ENCODE peak calls at places on chromosomes 5 and 9, in four cellular contexts. One of them, this sample, is unnamed.

GRCh38 chr9:113665756-113666155 is 202.2 kb downstream of the RGS3 start:
- DNase-seq in MM.1S: no peak
- DNase-seq in SK-N-SH: no peak
- DNase-seq in PC-3: no peak
- DNase-seq in this sample: no peak

GRCh38 chr5:35938518-35939227 is at the start of gene CAPSL:
- DNase-seq in PC-3: peak; percentile 64
- DNase-seq in SK-N-SH: peak; percentile 24
- DNase-seq in MM.1S: peak; percentile 32
- DNase-seq in this sample: peak; percentile 74

GRCh38 chr5:54965806-54966205 is 19.6 kb downstream of the ESM1 start:
- DNase-seq in PC-3: no peak
- DNase-seq in MM.1S: no peak
- DNase-seq in SK-N-SH: no peak
- DNase-seq in this sample: no peak

GRCh38 chr5:132065351-132065937 is 5.0 kb downstream of the IL3 start:
- DNase-seq in MM.1S: peak; percentile 67
- DNase-seq in SK-N-SH: peak; percentile 86
- DNase-seq in PC-3: peak; percentile 81
- DNase-seq in this sample: peak; percentile 79

GRCh38 chr5:39427225-39427624 is 2.4 kb upstream of the DAB2 start:
- DNase-seq in SK-N-SH: no peak
- DNase-seq in PC-3: no peak
- DNase-seq in MM.1S: no peak
- DNase-seq in this sample: peak; percentile 11

GRCh38 chr5:133478611-133479010 is 133.7 kb downstream of the FSTL4 start:
- DNase-seq in SK-N-SH: no peak
- DNase-seq in MM.1S: no peak
- DNase-seq in PC-3: no peak
- DNase-seq in this sample: no peak

GRCh38 chr9:23841304-23841703 is 15.3 kb upstream of the ELAVL2 start:
- DNase-seq in PC-3: no peak
- DNase-seq in SK-N-SH: no peak
- DNase-seq in MM.1S: no peak
- DNase-seq in this sample: no peak

GRCh38 chr5:145218019-145218418 is 617.1 kb downstream of the PRELID2 start:
- DNase-seq in PC-3: no peak
- DNase-seq in SK-N-SH: no peak
- DNase-seq in MM.1S: no peak
- DNase-seq in this sample: no peak

GRCh38 chr5:174601937-174602336 is 122.4 kb upstream of the MSX2 start:
- DNase-seq in PC-3: peak; percentile 44
- DNase-seq in SK-N-SH: no peak
- DNase-seq in MM.1S: no peak
- DNase-seq in this sample: no peak

GRCh38 chr9:109817846-109818472 is 38.0 kb downstream of the PALM2AKAP2 start:
- DNase-seq in PC-3: peak; percentile 94
- DNase-seq in MM.1S: peak; percentile 51
- DNase-seq in SK-N-SH: peak; percentile 45
- DNase-seq in this sample: peak; percentile 94

GRCh38 chr9:114286146-114286679 is 36.7 kb upstream of the ORM1 start:
- DNase-seq in MM.1S: no peak
- DNase-seq in SK-N-SH: peak; percentile 73
- DNase-seq in PC-3: no peak
- DNase-seq in this sample: no peak

GRCh38 chr9:70133253-70134208 is 89.9 kb downstream of the MAMDC2 start:
- DNase-seq in PC-3: no peak
- DNase-seq in MM.1S: no peak
- DNase-seq in SK-N-SH: peak; percentile 14
- DNase-seq in this sample: no peak

GRCh38 chr5:53482717-53483638 is 2.5 kb downstream of the FST start:
- DNase-seq in MM.1S: peak; percentile 19
- DNase-seq in PC-3: no peak
- DNase-seq in SK-N-SH: peak; percentile 26
- DNase-seq in this sample: peak; percentile 77

GRCh38 chr5:173245319-173246134 is 10.5 kb upstream of the NKX2-5 start:
- DNase-seq in SK-N-SH: no peak
- DNase-seq in MM.1S: no peak
- DNase-seq in PC-3: no peak
- DNase-seq in this sample: peak; percentile 93

GRCh38 chr5:78888580-78889187 is 96.4 kb downstream of the ARSB start:
- DNase-seq in PC-3: no peak
- DNase-seq in SK-N-SH: no peak
- DNase-seq in MM.1S: no peak
- DNase-seq in this sample: no peak

GRCh38 chr9:8074645-8075044 is 275.1 kb upstream of the DMAC1 start:
- DNase-seq in SK-N-SH: no peak
- DNase-seq in MM.1S: no peak
- DNase-seq in PC-3: no peak
- DNase-seq in this sample: no peak

GRCh38 chr5:104344809-104345512 is 782.4 kb upstream of the NUDT12 start:
- DNase-seq in PC-3: peak; percentile 97
- DNase-seq in SK-N-SH: no peak
- DNase-seq in MM.1S: no peak
- DNase-seq in this sample: peak; percentile 44

GRCh38 chr9:127915325-127915752 is 1.5 kb downstream of the ST6GALNAC4 start:
- DNase-seq in SK-N-SH: peak; percentile 39
- DNase-seq in PC-3: no peak
- DNase-seq in MM.1S: peak; percentile 27
- DNase-seq in this sample: no peak
- H3K27ac ChIP-seq in SK-N-SH: no peak overlapping the region
- H3K27ac ChIP-seq in PC-3: no peak overlapping the region
- H3K27ac ChIP-seq in MM.1S: peak overlapping the region; percentile 93
- H3K27ac ChIP-seq in this sample: no peak overlapping the region

GRCh38 chr5:150289551-150290390 is at the start of gene CAMK2A:
- DNase-seq in SK-N-SH: peak; percentile 56
- DNase-seq in PC-3: no peak
- DNase-seq in MM.1S: no peak
- DNase-seq in this sample: peak; percentile 81
- TF ChIP-seq EZH2phosphoT487 in SK-N-SH: no peak
- TF ChIP-seq EZH2phosphoT487 in PC-3: no peak
- TF ChIP-seq EZH2phosphoT487 in MM.1S: no peak
- TF ChIP-seq EZH2phosphoT487 in this sample: no peak

GRCh38 chr9:121371495-121371911 is 1.5 kb upstream of the STOM start:
- DNase-seq in MM.1S: no peak
- DNase-seq in SK-N-SH: peak; percentile 49
- DNase-seq in PC-3: no peak
- DNase-seq in this sample: no peak
- H3K9ac ChIP-seq in MM.1S: no peak overlapping the region
- H3K9ac ChIP-seq in SK-N-SH: no peak overlapping the region
- H3K9ac ChIP-seq in PC-3: no peak overlapping the region
- H3K9ac ChIP-seq in this sample: no peak overlapping the region

GRCh38 chr5:86880785-86881492 is 263.2 kb downstream of the COX7C start:
- DNase-seq in MM.1S: peak; percentile 82
- DNase-seq in SK-N-SH: peak; percentile 30
- DNase-seq in PC-3: peak; percentile 96
- DNase-seq in this sample: peak; percentile 84

GRCh38 chr5:86884608-86885007 is 266.9 kb downstream of the COX7C start:
- DNase-seq in PC-3: no peak
- DNase-seq in SK-N-SH: no peak
- DNase-seq in MM.1S: no peak
- DNase-seq in this sample: no peak

GRCh38 chr5:86879086-86879485 is 261.3 kb downstream of the COX7C start:
- DNase-seq in PC-3: no peak
- DNase-seq in MM.1S: no peak
- DNase-seq in SK-N-SH: no peak
- DNase-seq in this sample: no peak

GRCh38 chr5:86880344-86880743 is 262.6 kb downstream of the COX7C start:
- DNase-seq in PC-3: no peak
- DNase-seq in SK-N-SH: no peak
- DNase-seq in MM.1S: peak; percentile 31
- DNase-seq in this sample: no peak

DNA sequence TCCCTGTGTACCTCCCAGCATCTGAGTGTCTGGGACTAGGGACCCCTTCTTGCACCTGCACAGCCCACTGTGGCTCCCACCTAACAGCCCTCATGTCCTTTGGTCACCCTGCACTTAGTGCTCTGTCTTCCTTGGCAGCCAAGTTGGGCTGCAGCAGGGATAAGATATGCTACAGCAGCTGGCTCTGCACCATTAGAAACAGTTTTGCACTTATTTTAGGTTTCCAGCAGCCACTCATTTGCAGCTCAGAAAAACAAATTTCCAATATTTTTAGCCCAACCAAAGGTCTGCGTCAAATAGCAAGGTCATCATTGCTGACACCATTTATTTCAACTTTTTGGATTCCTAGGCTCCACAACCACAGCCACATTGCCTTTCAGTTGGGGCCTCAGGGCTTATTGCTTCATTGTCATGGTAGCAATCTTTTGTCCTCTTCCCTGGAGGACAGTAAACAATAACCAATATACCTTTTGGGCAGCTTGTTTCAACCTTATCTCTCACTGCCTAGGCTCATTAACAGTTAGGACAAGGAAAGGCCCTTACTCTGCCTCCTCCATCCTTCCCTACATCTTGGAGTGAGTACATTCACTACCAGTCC is 263.9 kb downstream of the COX7C start:
- DNase-seq in PC-3: no peak
- DNase-seq in SK-N-SH: no peak
- DNase-seq in MM.1S: no peak
- DNase-seq in this sample: no peak
- H3K27ac ChIP-seq in PC-3: no peak overlapping the region
- H3K27ac ChIP-seq in SK-N-SH: no peak overlapping the region
- H3K27ac ChIP-seq in MM.1S: no peak overlapping the region
- H3K27ac ChIP-seq in this sample: no peak overlapping the region

DNA sequence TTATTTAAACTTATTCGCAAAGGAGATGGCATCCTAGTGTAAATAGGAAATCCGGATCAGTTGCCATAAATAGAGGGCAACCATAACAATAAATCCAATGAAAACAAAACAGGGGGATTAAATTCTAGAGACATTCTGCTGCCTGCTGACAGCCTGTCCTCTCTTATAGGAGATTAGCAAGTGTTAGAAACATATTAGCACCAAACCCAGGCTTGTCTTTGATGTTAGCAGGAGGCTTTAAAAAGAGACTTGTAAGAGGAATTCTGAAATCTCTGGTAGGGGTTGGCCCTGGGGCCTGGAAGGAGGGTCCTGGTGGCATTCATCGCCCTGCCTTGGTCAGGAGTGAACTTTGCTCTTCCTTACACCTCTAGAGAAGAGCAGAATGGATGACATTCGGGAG is 21.6 kb downstream of the NDST1 start:
- DNase-seq in MM.1S: no peak
- DNase-seq in SK-N-SH: no peak
- DNase-seq in PC-3: no peak
- DNase-seq in this sample: peak; percentile 66
- TF ChIP-seq EZH2phosphoT487 in MM.1S: no peak
- TF ChIP-seq EZH2phosphoT487 in SK-N-SH: no peak
- TF ChIP-seq EZH2phosphoT487 in PC-3: no peak
- TF ChIP-seq EZH2phosphoT487 in this sample: no peak

GRCh38 chr9:80602291-80602690 is 1030.5 kb downstream of the TLE4 start:
- DNase-seq in SK-N-SH: no peak
- DNase-seq in MM.1S: no peak
- DNase-seq in PC-3: peak; percentile 4
- DNase-seq in this sample: no peak
- H3K9ac ChIP-seq in SK-N-SH: no peak overlapping the region
- H3K9ac ChIP-seq in MM.1S: no peak overlapping the region
- H3K9ac ChIP-seq in PC-3: no peak overlapping the region
- H3K9ac ChIP-seq in this sample: no peak overlapping the region

GRCh38 chr9:4661165-4662095 is 664 bp upstream of the PLPP6 start:
- DNase-seq in MM.1S: peak; percentile 66
- DNase-seq in SK-N-SH: no peak
- DNase-seq in PC-3: peak; percentile 42
- DNase-seq in this sample: no peak
- H3K27ac ChIP-seq in MM.1S: peak overlapping the region; percentile 55
- H3K27ac ChIP-seq in SK-N-SH: peak overlapping the region; percentile 75
- H3K27ac ChIP-seq in PC-3: no peak overlapping the region
- H3K27ac ChIP-seq in this sample: no peak overlapping the region